ENCODE peak calls at places on chromosome 14, in five cellular contexts. L is aorta, B is retinal pigment epithelial cell, K is cardiac muscle cell, C is epithelial cell of esophagus. J is an unnamed sample.

GRCh38 chr14:36662543-36663403 is 1.1 kb downstream of the PAX9 start:
- DNase-seq in C (peak; percentile 65), K (no peak), L (no peak), B (no peak), J (no peak)

GRCh38 chr14:44788612-44789011 is 173.1 kb downstream of the KLHL28 start:
- DNase-seq in B (no peak), C (no peak), K (no peak), L (no peak), J (no peak)

GRCh38 chr14:97299661-97300060 is 502.5 kb downstream of the VRK1 start:
- DNase-seq in K (peak; percentile 8), L (no peak), C (no peak), B (no peak), J (no peak)

GRCh38 chr14:33647385-33647786 is 303.5 kb downstream of the EGLN3 start:
- DNase-seq in C (peak; percentile 99), L (no peak), K (no peak), B (peak; percentile 85), J (peak; percentile 95)

GRCh38 chr14:100761481-100761880 is 34.8 kb downstream of the DLK1 start:
- DNase-seq in L (no peak), K (no peak), B (peak; percentile 12), C (peak; percentile 91), J (peak; percentile 49)

GRCh38 chr14:102076793-102077759 is 9.8 kb downstream of the HSP90AA1 start:
- DNase-seq in C (no peak), L (no peak), B (no peak), K (no peak), J (no peak)

GRCh38 chr14:104210548-104211195 is 72.3 kb downstream of the KIF26A start:
- DNase-seq in C (no peak), L (peak; percentile 30), K (no peak), B (no peak), J (no peak)

GRCh38 chr14:92865674-92866073 is 57.3 kb upstream of the CHGA start:
- DNase-seq in C (no peak), K (no peak), L (no peak), B (no peak), J (no peak)

GRCh38 chr14:93533864-93534263 is 103.1 kb downstream of the UNC79 start:
- DNase-seq in C (no peak), L (no peak), B (no peak), K (no peak), J (no peak)

GRCh38 chr14:99688629-99689028 is 4.5 kb downstream of the CYP46A1 start:
- DNase-seq in L (peak; percentile 36), K (no peak), B (no peak), C (no peak), J (no peak)

GRCh38 chr14:72685456-72685855 is 208.4 kb downstream of the DPF3 start:
- DNase-seq in C (no peak), B (no peak), L (no peak), K (no peak), J (no peak)

GRCh38 chr14:90136904-90137303 is 75.1 kb downstream of the KCNK13 start:
- DNase-seq in C (no peak), B (no peak), K (no peak), L (no peak), J (no peak)

GRCh38 chr14:104800600-104801283 is at the start of gene ZBTB42:
- DNase-seq in B (no peak), C (peak; percentile 88), K (peak; percentile 77), L (peak; percentile 75), J (no peak)

GRCh38 chr14:43541356-43541755 is 965.7 kb downstream of the FSCB start:
- DNase-seq in B (no peak), K (no peak), L (no peak), C (no peak), J (no peak)

GRCh38 chr14:53929871-53930685 is 26.5 kb downstream of the BMP4 start:
- DNase-seq in K (peak; percentile 42), L (no peak), C (peak; percentile 48), B (no peak), J (no peak)

GRCh38 chr14:37063467-37064240 is 108.8 kb downstream of the SLC25A21 start:
- DNase-seq in C (peak; percentile 44), K (no peak), B (no peak), L (no peak), J (no peak)

GRCh38 chr14:24695265-24696241 is 61.6 kb upstream of the GZMB start:
- DNase-seq in K (no peak), L (peak; percentile 51), C (no peak), B (no peak), J (no peak)

GRCh38 chr14:100894416-100894815 is 9.1 kb downstream of the RTL1 start:
- DNase-seq in C (no peak), K (no peak), L (no peak), B (no peak), J (no peak)

GRCh38 chr14:35369701-35370191 is 34.8 kb downstream of the NFKBIA start:
- DNase-seq in B (no peak), C (peak; percentile 91), K (no peak), L (peak; percentile 42), J (no peak)
- H3K4me3 ChIP-seq in B (no peak overlapping the region), C (no peak overlapping the region), K (no peak overlapping the region), L (no peak overlapping the region), J (no peak overlapping the region)

DNA sequence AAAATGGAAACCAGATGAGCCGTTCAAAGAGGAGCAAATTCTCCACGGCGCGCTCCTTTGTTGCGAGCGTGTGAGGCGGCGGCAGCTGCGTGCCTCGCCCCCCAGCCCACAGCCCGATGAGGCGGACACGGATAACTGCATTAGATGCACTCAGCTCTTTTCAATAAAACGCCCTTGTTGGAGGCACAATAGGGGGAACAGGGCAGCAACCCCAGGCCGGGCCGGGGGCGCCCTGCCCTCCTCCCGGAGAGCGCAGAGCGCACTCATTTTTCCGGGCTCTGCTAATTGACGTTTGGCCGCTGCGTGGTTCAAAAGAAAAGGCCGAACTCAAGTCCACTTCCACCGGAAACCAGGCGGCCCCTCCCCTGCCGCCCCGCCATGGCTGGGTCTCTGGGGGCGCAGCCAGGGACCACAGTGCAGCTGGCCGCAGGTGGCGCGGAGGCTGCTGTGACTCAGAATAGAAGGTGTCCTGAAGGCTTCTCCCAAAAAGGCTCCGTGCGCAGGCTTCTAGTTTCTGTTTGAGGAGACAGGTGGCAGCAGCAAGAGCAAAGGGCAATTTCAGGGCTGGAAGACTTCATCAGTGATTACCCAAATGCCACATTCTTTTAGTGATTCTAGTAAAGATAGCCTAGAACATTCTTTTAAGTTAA is 29.0 kb upstream of the SMOC1 start:
- DNase-seq in C (no peak), L (no peak), K (no peak), B (no peak), J (no peak)
- H3K4me3 ChIP-seq in C (no peak overlapping the region), L (no peak overlapping the region), K (no peak overlapping the region), B (no peak overlapping the region), J (no peak overlapping the region)

GRCh38 chr14:67263499-67264149 is 22.4 kb downstream of the PALS1 start:
- DNase-seq in B (no peak), L (no peak), C (peak; percentile 7), K (no peak), J (no peak)
- H3K4me3 ChIP-seq in B (no peak overlapping the region), L (no peak overlapping the region), C (no peak overlapping the region), K (no peak overlapping the region), J (no peak overlapping the region)

DNA sequence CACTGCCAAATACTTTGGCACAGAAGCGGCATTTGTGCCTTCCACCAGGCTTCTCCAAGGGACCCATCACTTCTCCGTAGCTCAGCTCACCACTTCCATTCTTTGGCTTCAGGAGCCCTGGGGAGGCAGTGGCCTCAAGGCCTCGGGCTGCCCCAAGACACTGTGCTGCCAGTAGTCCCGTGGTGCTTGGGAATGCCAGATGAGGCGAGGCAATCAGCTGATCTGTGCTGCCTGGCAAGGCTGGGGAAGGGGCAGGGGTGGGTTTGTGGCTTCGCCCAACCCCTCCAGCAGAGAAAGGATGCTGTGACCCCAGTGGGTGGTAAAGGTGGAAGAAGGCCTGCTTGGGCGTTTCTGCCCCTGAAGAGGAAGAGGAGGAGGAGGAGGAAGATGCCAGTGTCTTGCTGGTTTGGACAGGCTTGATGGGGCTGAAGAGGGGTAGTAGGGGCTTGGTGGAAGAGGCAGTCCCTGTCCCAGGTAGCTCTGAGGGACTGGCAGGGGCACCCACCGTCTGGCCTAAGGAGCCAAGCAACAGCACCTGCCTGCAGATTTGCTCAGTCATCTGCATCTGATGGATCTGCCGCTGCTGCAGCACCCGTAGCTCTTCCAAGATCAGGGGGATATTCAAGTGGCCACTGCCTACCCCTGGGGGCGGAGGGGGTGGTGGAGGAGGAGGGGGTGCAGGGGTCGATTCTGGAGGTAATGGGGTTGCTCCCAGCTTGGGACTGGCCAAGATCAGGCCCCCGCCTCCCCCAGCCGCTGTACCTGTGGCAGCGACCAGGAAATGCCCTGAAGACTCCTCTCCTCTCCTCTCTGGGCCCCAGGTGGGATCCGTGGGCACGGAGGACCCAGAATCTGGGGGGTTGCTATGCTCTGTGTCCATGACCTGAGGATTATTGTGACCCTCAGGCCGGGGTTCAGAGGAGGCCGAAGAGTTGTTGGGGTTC is 1.3 kb downstream of the SALL2 start:
- DNase-seq in C (no peak), K (no peak), B (no peak), L (no peak), J (no peak)
- H3K4me3 ChIP-seq in C (peak overlapping the region; percentile 62), K (peak overlapping the region; percentile 87), B (peak overlapping the region; percentile 77), L (no peak overlapping the region), J (peak overlapping the region; percentile 90)

GRCh38 chr14:58977366-58977765 is 211.1 kb upstream of the DAAM1 start:
- DNase-seq in B (no peak), C (peak; percentile 11), L (no peak), K (no peak), J (no peak)

GRCh38 chr14:58979325-58979724 is 209.1 kb upstream of the DAAM1 start:
- DNase-seq in L (no peak), C (no peak), K (no peak), B (no peak), J (no peak)

GRCh38 chr14:58981840-58982239 is 206.6 kb upstream of the DAAM1 start:
- DNase-seq in L (no peak), C (no peak), K (no peak), B (no peak), J (no peak)

GRCh38 chr14:58978336-58978735 is 210.1 kb upstream of the DAAM1 start:
- DNase-seq in B (no peak), L (no peak), C (no peak), K (no peak), J (no peak)
- H3K4me3 ChIP-seq in B (no peak overlapping the region), L (no peak overlapping the region), C (no peak overlapping the region), K (no peak overlapping the region), J (no peak overlapping the region)

GRCh38 chr14:31405599-31406251 is 14.6 kb downstream of the HEATR5A start:
- DNase-seq in K (no peak), C (no peak), B (no peak), L (no peak), J (no peak)

GRCh38 chr14:31414190-31414833 is 6.0 kb downstream of the HEATR5A start:
- DNase-seq in K (no peak), L (no peak), B (no peak), C (peak; percentile 51), J (no peak)

GRCh38 chr14:31408421-31408820 is 11.9 kb downstream of the HEATR5A start:
- DNase-seq in C (no peak), B (no peak), K (no peak), L (no peak), J (no peak)

GRCh38 chr14:31410048-31410654 is 10.2 kb downstream of the HEATR5A start:
- DNase-seq in B (no peak), C (no peak), K (no peak), L (no peak), J (no peak)

GRCh38 chr14:31411218-31411727 is 9.1 kb downstream of the HEATR5A start:
- DNase-seq in B (no peak), L (no peak), K (no peak), C (no peak), J (no peak)
- H3K4me3 ChIP-seq in B (no peak overlapping the region), L (no peak overlapping the region), K (no peak overlapping the region), C (no peak overlapping the region), J (no peak overlapping the region)

J was measured in kidney epithelial cell.